ENCODE peak calls at places on chromosomes 13 and 19, in five cellular contexts. Y, O, F, G and J are unnamed samples.

GRCh38 chr13:49400755-49401659 is 42.9 kb downstream of the CAB39L start:
- DNase-seq in Y (no peak), O (no peak), F (no peak), G (no peak), J (no peak)

GRCh38 chr13:95355491-95355890 is 54.2 kb upstream of the ABCC4 start:
- DNase-seq in Y (no peak), O (no peak), F (no peak), G (no peak), J (no peak)

GRCh38 chr13:101058841-101059240 is 357.5 kb downstream of the NALCN start:
- DNase-seq in Y (no peak), O (no peak), F (no peak), G (no peak), J (no peak)

GRCh38 chr19:30228113-30228725 is 144.0 kb upstream of the ZNF536 start:
- DNase-seq in Y (no peak), O (no peak), F (no peak), G (no peak), J (no peak)

GRCh38 chr13:48539550-48539949 is 6.7 kb upstream of the RCBTB2 start:
- DNase-seq in Y (no peak), O (no peak), F (no peak), G (no peak), J (no peak)

GRCh38 chr19:49968279-49968922 is 7.4 kb upstream of the SIGLEC11 start:
- DNase-seq in Y (no peak), O (no peak), F (no peak), G (no peak), J (no peak)

GRCh38 chr19:45495178-45495577 is 1.7 kb downstream of the RTN2 start:
- DNase-seq in Y (no peak), O (no peak), F (no peak), G (no peak), J (no peak)

GRCh38 chr19:13619203-13619632 is 112.9 kb upstream of the CACNA1A start:
- DNase-seq in Y (no peak), O (no peak), F (no peak), G (no peak), J (no peak)

GRCh38 chr19:12774588-12775555 is at the start of gene HOOK2:
- DNase-seq in Y (no peak), O (no peak), F (peak), G (no peak), J (peak)

GRCh38 chr19:11894851-11895250 is 7.3 kb downstream of the ZNF69 start:
- DNase-seq in Y (no peak), O (no peak), F (no peak), G (no peak), J (no peak)

GRCh38 chr19:47324502-47324901 is 7.5 kb upstream of the C5AR2 start:
- DNase-seq in Y (no peak), O (no peak), F (no peak), G (no peak), J (no peak)

GRCh38 chr13:21668665-21669599 is 1.9 kb upstream of the FGF9 start:
- DNase-seq in Y (peak), O (no peak), F (no peak), G (no peak), J (no peak)

GRCh38 chr19:39327990-39328705 is 7.5 kb upstream of the LRFN1 start:
- DNase-seq in Y (peak), O (peak), F (no peak), G (peak), J (peak)

GRCh38 chr19:4473011-4473410 is 914 bp downstream of the HDGFL2 start:
- DNase-seq in Y (no peak), O (no peak), F (no peak), G (no peak), J (no peak)

GRCh38 chr13:50078512-50079277 is 63.5 kb downstream of the KCNRG start:
- DNase-seq in Y (no peak), O (no peak), F (no peak), G (no peak), J (no peak)

GRCh38 chr13:20370815-20371421 is 138.8 kb upstream of the GJB6 start:
- DNase-seq in Y (no peak), O (no peak), F (no peak), G (no peak), J (no peak)

GRCh38 chr19:3576696-3577443 is 4.1 kb downstream of the HMG20B start:
- DNase-seq in Y (no peak), O (no peak), F (no peak), G (peak), J (no peak)

GRCh38 chr19:50516456-50516855 is 2.7 kb upstream of the ASPDH start:
- DNase-seq in Y (no peak), O (no peak), F (no peak), G (no peak), J (no peak)

GRCh38 chr19:47032171-47032811 is 12.7 kb downstream of the NPAS1 start:
- DNase-seq in Y (peak), O (no peak), F (no peak), G (peak), J (peak)

GRCh38 chr13:71798723-71799122 is 68.3 kb downstream of the DACH1 start:
- DNase-seq in Y (no peak), O (no peak), F (no peak), G (no peak), J (no peak)

GRCh38 chr13:114110091-114110829 is 22.2 kb downstream of the RASA3 start:
- DNase-seq in Y (peak), O (no peak), F (no peak), G (no peak), J (peak)

GRCh38 chr13:95496485-95496884 is 56.0 kb upstream of the CLDN10 start:
- DNase-seq in Y (no peak), O (no peak), F (no peak), G (no peak), J (no peak)

GRCh38 chr13:29902632-29903305 is 52.4 kb upstream of the UBL3 start:
- DNase-seq in Y (no peak), O (no peak), F (no peak), G (no peak), J (no peak)
- H3K27ac ChIP-seq in Y (peak), O (no peak), F (no peak), G (peak), J (no peak)

DNA sequence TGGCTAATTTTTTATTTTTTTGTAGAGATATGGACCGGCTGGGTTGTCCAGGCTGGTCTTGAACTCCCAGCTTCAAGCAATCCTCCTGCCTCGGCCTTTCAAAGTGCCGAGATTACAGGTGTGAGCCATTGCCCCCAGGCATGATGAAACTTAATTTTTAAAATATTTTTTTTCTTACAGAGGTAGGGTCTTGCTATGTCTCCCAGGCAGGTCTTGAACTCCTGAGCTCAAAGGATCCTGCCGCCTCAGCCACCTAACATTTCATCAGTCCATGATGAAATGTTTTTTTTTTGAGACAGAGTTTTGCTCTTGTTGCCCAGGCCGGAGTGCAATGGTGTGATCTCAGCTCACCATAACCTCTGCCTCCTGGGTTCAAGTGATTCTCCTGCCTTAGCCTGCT is 12.4 kb downstream of the C19orf44 start:
- DNase-seq in Y (no peak), O (no peak), F (no peak), G (no peak), J (no peak)
- H3K27ac ChIP-seq in Y (no peak), O (no peak), F (peak), G (no peak), J (no peak)

GRCh38 chr19:1362385-1363257 is 21.1 kb upstream of the NDUFS7 start:
- DNase-seq in Y (no peak), O (no peak), F (no peak), G (no peak), J (no peak)
- H3K27ac ChIP-seq in Y (no peak), O (no peak), F (no peak), G (peak), J (no peak)

GRCh38 chr13:35732565-35732964 is 256.1 kb upstream of the MAB21L1 start:
- DNase-seq in Y (no peak), O (no peak), F (no peak), G (no peak), J (no peak)
- H3K27ac ChIP-seq in Y (no peak), O (no peak), F (no peak), G (no peak), J (no peak)